ENCODE peak calls at places on chromosome X, in seven cellular contexts. M is NB4, T is astrocyte of the spinal cord, R is ovary, V is AG10803, X is breast epithelium, H is HL-60. G is an unnamed sample.

GRCh38 chrX:71657267-71657666 is 10.1 kb upstream of the LOC101059915 start:
- DNase-seq in T (no peak), V (no peak), R (no peak), H (no peak), X (no peak), M (no peak), G (peak)

GRCh38 chrX:42615161-42615563 is 162.8 kb downstream of the PPP1R2C start:
- DNase-seq in R (no peak), M (peak), V (no peak), H (no peak), X (no peak), T (no peak), G (peak)

GRCh38 chrX:153635788-153636668 is 11.0 kb upstream of the DUSP9 start:
- DNase-seq in H (peak), X (no peak), T (no peak), V (no peak), M (peak), R (no peak), G (peak)

GRCh38 chrX:136207546-136207945 is 43.7 kb downstream of the MAP7D3 start:
- DNase-seq in X (no peak), M (no peak), R (no peak), T (no peak), V (no peak), H (no peak), G (no peak)

GRCh38 chrX:13263560-13264251 is 56.1 kb downstream of the ATXN3L start:
- DNase-seq in T (no peak), R (no peak), H (no peak), M (no peak), V (no peak), X (no peak), G (no peak)

GRCh38 chrX:153971632-153972367 is at the start of gene HCFC1:
- DNase-seq in V (peak), T (peak), X (peak), R (peak), M (peak), H (no peak), G (peak)

GRCh38 chrX:9622128-9622527 is 143.5 kb downstream of the GPR143 start:
- DNase-seq in H (no peak), T (no peak), R (no peak), X (no peak), M (no peak), V (no peak), G (no peak)

GRCh38 chrX:34770511-34770910 is 113.4 kb upstream of the TMEM47 start:
- DNase-seq in X (no peak), M (no peak), T (no peak), R (no peak), V (peak), H (no peak), G (peak)

GRCh38 chrX:120797201-120797938 is 78.3 kb downstream of the CT47B1 start:
- DNase-seq in T (no peak), X (no peak), H (no peak), M (no peak), V (peak), R (no peak), G (peak)

GRCh38 chrX:24870143-24870542 is 145.6 kb downstream of the ARX start:
- DNase-seq in M (no peak), T (peak), R (no peak), H (no peak), V (peak), X (no peak), G (peak)

GRCh38 chrX:37315511-37316248 is 33.5 kb upstream of the PRRG1 start:
- DNase-seq in T (no peak), V (no peak), R (no peak), H (no peak), X (no peak), M (no peak), G (no peak)

GRCh38 chrX:2984342-2984741 is 22.0 kb upstream of the ARSH start:
- DNase-seq in H (no peak), R (no peak), M (no peak), T (no peak), V (no peak), X (no peak), G (no peak)

GRCh38 chrX:22952011-22952410 is 47.7 kb upstream of the DDX53 start:
- DNase-seq in R (no peak), V (no peak), X (no peak), T (peak), H (no peak), M (peak), G (peak)

GRCh38 chrX:97159916-97160800 is 276.4 kb downstream of the RPA4 start:
- DNase-seq in V (no peak), H (no peak), T (no peak), R (no peak), M (no peak), X (no peak), G (no peak)

GRCh38 chrX:75596178-75596577 is 73.3 kb upstream of the ZDHHC15 start:
- DNase-seq in V (peak), H (no peak), T (no peak), M (no peak), X (no peak), R (no peak), G (no peak)

GRCh38 chrX:1534321-1535168 is 2.4 kb downstream of the P2RY8 start:
- DNase-seq in R (no peak), T (no peak), M (peak), H (no peak), V (no peak), X (no peak), G (no peak)

GRCh38 chrX:66012094-66012534 is 27.8 kb downstream of the VSIG4 start:
- DNase-seq in X (no peak), R (no peak), T (no peak), H (peak), M (peak), V (no peak), G (no peak)

GRCh38 chrX:19566359-19567141 is 51.2 kb upstream of the MAP3K15 start:
- DNase-seq in X (no peak), M (peak), H (peak), V (peak), T (peak), R (no peak), G (peak)

GRCh38 chrX:69280956-69281355 is 115.7 kb upstream of the PJA1 start:
- DNase-seq in R (no peak), T (no peak), M (no peak), V (no peak), X (no peak), H (no peak), G (no peak)

GRCh38 chrX:3362956-3363355 is 16.5 kb upstream of the MXRA5 start:
- DNase-seq in X (no peak), V (no peak), M (no peak), H (no peak), R (no peak), T (no peak), G (no peak)

GRCh38 chrX:28189011-28189410 is 207.8 kb upstream of the DCAF8L1 start:
- DNase-seq in R (no peak), T (peak), H (peak), X (no peak), V (no peak), M (no peak), G (peak)

GRCh38 chrX:38614485-38614884 is 53.1 kb downstream of the TSPAN7 start:
- DNase-seq in R (no peak), X (no peak), H (no peak), M (no peak), V (no peak), T (no peak), G (no peak)

GRCh38 chrX:10482708-10483107 is 137.7 kb downstream of the MID1 start:
- DNase-seq in V (no peak), H (no peak), X (no peak), M (no peak), R (no peak), T (no peak), G (no peak)

GRCh38 chrX:8364369-8365141 is 100.1 kb upstream of the VCX3B start:
- DNase-seq in R (no peak), M (peak), T (no peak), H (no peak), V (no peak), X (no peak), G (no peak)

DNA sequence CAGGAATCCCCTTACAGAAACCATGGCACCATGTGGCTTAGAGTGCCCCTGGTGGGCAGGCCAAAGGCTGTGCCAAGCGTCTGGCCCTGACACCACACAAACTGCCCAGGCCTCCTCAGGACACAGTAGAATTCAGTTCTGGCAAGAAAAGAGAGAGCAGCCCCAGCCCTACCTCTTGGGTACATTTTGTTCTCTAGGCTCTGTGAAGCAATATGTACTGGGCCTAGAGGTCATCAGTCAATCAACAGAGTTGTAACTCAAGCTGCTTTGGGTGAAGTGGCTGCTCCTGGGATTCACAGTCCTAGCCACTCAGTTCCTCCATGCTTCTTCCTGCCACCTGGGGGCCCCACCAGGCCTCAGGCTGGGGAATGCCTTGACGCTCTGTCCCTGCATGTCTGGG is 158.1 kb upstream of the MAMLD1 start:
- DNase-seq in X (no peak), H (no peak), R (no peak), V (no peak), T (no peak), M (no peak), G (peak)
- TF ChIP-seq CTCF in X (no peak), H (no peak), R (no peak), V (no peak), T (no peak), M (no peak), G (peak)

GRCh38 chrX:15497865-15498264 is 2.7 kb upstream of the BMX start:
- DNase-seq in V (peak), X (no peak), R (peak), H (no peak), T (peak), M (peak), G (peak)
- TF ChIP-seq CTCF in V (peak), X (peak), R (no peak), H (peak), T (peak), M (peak), G (peak)

GRCh38 chrX:115362334-115363095 is 73.0 kb downstream of the LUZP4 start:
- DNase-seq in H (no peak), M (peak), V (no peak), R (no peak), T (peak), X (no peak), G (peak)
- TF ChIP-seq CTCF in H (no peak), M (no peak), V (peak), R (no peak), T (peak), X (no peak), G (no peak)

DNA sequence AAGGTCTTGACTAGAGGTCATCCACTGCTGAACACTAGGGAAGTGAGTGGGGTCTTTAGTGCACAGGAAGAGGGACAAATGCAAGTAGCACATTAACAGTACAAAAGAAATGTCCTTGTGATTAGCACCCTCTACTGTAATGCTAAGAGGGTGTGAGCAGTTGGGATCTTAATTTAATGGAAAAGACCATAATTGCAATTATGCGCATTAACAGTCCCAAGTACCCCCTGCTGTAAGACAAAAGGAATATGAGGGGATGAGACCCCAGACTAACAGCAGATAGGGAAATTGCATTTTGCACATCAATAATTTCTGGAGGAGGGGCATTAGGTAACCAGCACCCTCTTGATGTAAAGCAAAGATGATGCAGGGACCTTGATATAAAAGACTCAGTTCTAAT is 285.0 kb downstream of the CHIC1 start:
- DNase-seq in R (no peak), M (peak), T (no peak), X (no peak), H (no peak), V (no peak), G (no peak)
- TF ChIP-seq CTCF in R (no peak), M (no peak), T (no peak), X (no peak), H (no peak), V (no peak), G (no peak)

DNA sequence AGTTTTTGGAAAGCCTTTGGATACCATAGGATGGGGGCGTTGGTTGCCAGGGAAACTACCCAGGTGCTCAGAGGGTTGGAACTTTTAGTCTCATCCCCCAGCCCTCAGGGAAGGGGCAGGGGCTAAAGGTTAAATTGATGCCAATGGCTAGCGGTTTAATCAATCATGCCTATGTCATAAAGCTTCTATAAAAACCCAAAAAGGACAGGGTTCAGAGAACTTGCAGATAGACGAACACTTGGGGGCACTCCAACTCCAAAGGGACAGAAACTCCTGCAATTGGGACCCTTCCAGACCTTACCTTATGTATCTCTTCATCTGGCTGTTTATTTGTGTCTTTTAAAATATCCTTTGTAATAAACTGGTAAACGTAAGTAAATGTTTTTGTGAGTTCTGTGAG is 30.0 kb upstream of the GPR173 start:
- DNase-seq in T (no peak), X (no peak), M (no peak), H (no peak), R (no peak), V (no peak), G (peak)
- TF ChIP-seq CTCF in T (no peak), X (no peak), M (no peak), H (no peak), R (no peak), V (no peak), G (peak)

GRCh38 chrX:104195489-104196084 is 29.3 kb downstream of the FAM199X start:
- DNase-seq in T (peak), V (peak), R (no peak), M (peak), H (no peak), X (no peak), G (peak)
- TF ChIP-seq CTCF in T (peak), V (peak), R (peak), M (peak), H (peak), X (peak), G (peak)